ENCODE peak calls at places on chromosomes 5 and 9, in four cellular contexts. One of them, this sample, is unnamed.

GRCh38 chr5:176629317-176629852 is 949 bp downstream of the SNCB start:
- DNase-seq in thyroid gland: no peak
- DNase-seq in HCT116: no peak
- DNase-seq in IMR-90: no peak
- DNase-seq in this sample: no peak

GRCh38 chr9:4110562-4110961 is 189.3 kb downstream of the GLIS3 start:
- DNase-seq in thyroid gland: no peak
- DNase-seq in HCT116: no peak
- DNase-seq in IMR-90: no peak
- DNase-seq in this sample: no peak

GRCh38 chr5:176608937-176609723 is 826 bp downstream of the GPRIN1 start:
- DNase-seq in thyroid gland: no peak
- DNase-seq in HCT116: no peak
- DNase-seq in IMR-90: no peak
- DNase-seq in this sample: no peak

GRCh38 chr5:116441223-116441622 is 133.4 kb downstream of the SEMA6A start:
- DNase-seq in thyroid gland: no peak
- DNase-seq in HCT116: no peak
- DNase-seq in IMR-90: no peak
- DNase-seq in this sample: no peak

GRCh38 chr9:123609844-123610243 is 253.8 kb downstream of the CRB2 start:
- DNase-seq in thyroid gland: no peak
- DNase-seq in HCT116: no peak
- DNase-seq in IMR-90: no peak
- DNase-seq in this sample: no peak

GRCh38 chr5:21398511-21398910 is 1410.5 kb upstream of the CDH18 start:
- DNase-seq in thyroid gland: no peak
- DNase-seq in HCT116: no peak
- DNase-seq in IMR-90: no peak
- DNase-seq in this sample: no peak

GRCh38 chr5:169682026-169682425 is 45.0 kb downstream of the DOCK2 start:
- DNase-seq in thyroid gland: no peak
- DNase-seq in HCT116: no peak
- DNase-seq in IMR-90: no peak
- DNase-seq in this sample: no peak

GRCh38 chr9:126131066-126132010 is 195.3 kb upstream of the MVB12B start:
- DNase-seq in thyroid gland: no peak
- DNase-seq in HCT116: no peak
- DNase-seq in IMR-90: no peak
- DNase-seq in this sample: no peak

DNA sequence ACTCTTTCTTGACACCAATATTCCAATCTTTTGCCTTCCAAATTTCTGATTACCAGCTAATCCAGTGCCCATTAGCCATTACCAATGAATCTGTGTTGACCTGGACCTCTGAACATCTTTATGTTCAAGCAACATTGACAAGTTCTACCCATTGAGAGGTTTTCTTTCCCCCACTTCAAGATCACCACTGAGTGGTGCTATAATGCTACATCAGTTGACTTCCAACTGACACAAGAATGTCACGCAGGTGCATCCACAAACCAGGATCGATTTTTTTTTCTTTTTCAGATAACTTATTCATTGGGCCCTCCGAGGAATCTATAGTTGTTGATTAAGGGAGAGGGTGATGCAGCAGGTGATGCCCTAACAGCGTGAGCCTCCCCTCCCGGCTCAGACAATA is 102.6 kb downstream of the SLC1A3 start:
- DNase-seq in thyroid gland: no peak
- DNase-seq in HCT116: no peak
- DNase-seq in IMR-90: no peak
- DNase-seq in this sample: no peak
- TF ChIP-seq CTCF in thyroid gland: no peak
- TF ChIP-seq CTCF in HCT116: no peak
- TF ChIP-seq CTCF in IMR-90: no peak
- TF ChIP-seq CTCF in this sample: no peak

GRCh38 chr9:95494022-95494415 is 22.8 kb downstream of the PTCH1 start:
- DNase-seq in thyroid gland: no peak
- DNase-seq in HCT116: no peak
- DNase-seq in IMR-90: no peak
- DNase-seq in this sample: no peak

GRCh38 chr9:95495988-95496387 is 20.8 kb downstream of the PTCH1 start:
- DNase-seq in thyroid gland: no peak
- DNase-seq in HCT116: no peak
- DNase-seq in IMR-90: no peak
- DNase-seq in this sample: no peak

GRCh38 chr9:95491543-95492330 is 25.0 kb downstream of the PTCH1 start:
- DNase-seq in thyroid gland: no peak
- DNase-seq in HCT116: no peak
- DNase-seq in IMR-90: no peak
- DNase-seq in this sample: no peak

GRCh38 chr9:95495529-95495928 is 21.2 kb downstream of the PTCH1 start:
- DNase-seq in thyroid gland: no peak
- DNase-seq in HCT116: no peak
- DNase-seq in IMR-90: no peak
- DNase-seq in this sample: no peak

GRCh38 chr9:95494416-95495371 is 22.1 kb downstream of the PTCH1 start:
- DNase-seq in thyroid gland: peak; percentile 93
- DNase-seq in HCT116: no peak
- DNase-seq in IMR-90: no peak
- DNase-seq in this sample: no peak
- H3K4me3 ChIP-seq in thyroid gland: no peak overlapping the region
- H3K4me3 ChIP-seq in HCT116: no peak overlapping the region
- H3K4me3 ChIP-seq in IMR-90: no peak overlapping the region
- H3K4me3 ChIP-seq in this sample: no peak overlapping the region

GRCh38 chr5:73620335-73620687 is 5.7 kb upstream of the ARHGEF28 start:
- DNase-seq in thyroid gland: no peak
- DNase-seq in HCT116: no peak
- DNase-seq in IMR-90: no peak
- DNase-seq in this sample: no peak
- H3K27ac ChIP-seq in thyroid gland: no peak overlapping the region
- H3K27ac ChIP-seq in HCT116: no peak overlapping the region
- H3K27ac ChIP-seq in IMR-90: no peak overlapping the region
- H3K27ac ChIP-seq in this sample: no peak overlapping the region

GRCh38 chr5:6576861-6577501 is 55.9 kb downstream of the NSUN2 start:
- DNase-seq in thyroid gland: peak; percentile 25
- DNase-seq in HCT116: peak; percentile 44
- DNase-seq in IMR-90: peak; percentile 52
- DNase-seq in this sample: peak; percentile 13
- TF ChIP-seq CTCF in thyroid gland: peak; percentile 12
- TF ChIP-seq CTCF in HCT116: peak; percentile 57
- TF ChIP-seq CTCF in IMR-90: peak; percentile 60
- TF ChIP-seq CTCF in this sample: peak; percentile 69

GRCh38 chr9:137068539-137069507 is 1.5 kb downstream of the SAPCD2 start:
- DNase-seq in thyroid gland: no peak
- DNase-seq in HCT116: no peak
- DNase-seq in IMR-90: no peak
- DNase-seq in this sample: no peak

GRCh38 chr9:137070201-137070905 is at the start of gene SAPCD2:
- DNase-seq in thyroid gland: peak; percentile 95
- DNase-seq in HCT116: peak; percentile 83
- DNase-seq in IMR-90: peak; percentile 79
- DNase-seq in this sample: peak; percentile 42

GRCh38 chr9:137069508-137070071 is 767 bp downstream of the SAPCD2 start:
- DNase-seq in thyroid gland: no peak
- DNase-seq in HCT116: no peak
- DNase-seq in IMR-90: no peak
- DNase-seq in this sample: no peak

GRCh38 chr9:137066096-137066861 is 4.1 kb downstream of the SAPCD2 start:
- DNase-seq in thyroid gland: no peak
- DNase-seq in HCT116: no peak
- DNase-seq in IMR-90: no peak
- DNase-seq in this sample: no peak

GRCh38 chr9:137067860-137068538 is 2.4 kb downstream of the SAPCD2 start:
- DNase-seq in thyroid gland: peak; percentile 74
- DNase-seq in HCT116: peak; percentile 78
- DNase-seq in IMR-90: peak; percentile 70
- DNase-seq in this sample: no peak
- H3K4me3 ChIP-seq in thyroid gland: no peak overlapping the region
- H3K4me3 ChIP-seq in HCT116: peak overlapping the region; percentile 82
- H3K4me3 ChIP-seq in IMR-90: no peak overlapping the region
- H3K4me3 ChIP-seq in this sample: no peak overlapping the region

DNA sequence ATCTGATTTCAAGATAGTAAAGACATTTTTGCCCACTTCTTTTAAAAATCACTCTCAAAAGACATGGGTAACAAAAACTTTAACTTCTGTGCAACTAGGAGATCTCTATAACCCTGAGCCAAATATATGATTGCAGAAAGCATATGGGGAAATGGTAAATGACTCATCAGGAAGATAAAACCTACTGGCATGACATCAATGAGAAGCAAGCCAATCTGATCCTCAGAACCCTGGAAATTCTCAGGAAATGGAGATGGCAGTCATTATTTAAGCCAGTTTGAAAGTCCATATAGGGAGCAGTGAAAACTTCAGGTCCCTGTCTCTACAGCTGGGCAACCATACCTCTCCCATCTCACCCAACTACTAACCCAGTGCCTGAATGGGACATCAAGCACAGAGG is 249.7 kb upstream of the NREP start:
- DNase-seq in thyroid gland: no peak
- DNase-seq in HCT116: no peak
- DNase-seq in IMR-90: peak; percentile 87
- DNase-seq in this sample: no peak
- H3K27ac ChIP-seq in thyroid gland: no peak overlapping the region
- H3K27ac ChIP-seq in HCT116: no peak overlapping the region
- H3K27ac ChIP-seq in IMR-90: peak overlapping the region; percentile 52
- H3K27ac ChIP-seq in this sample: no peak overlapping the region

This sample was measured in AG04450.